ENCODE peak calls at places on chromosomes 7 and 10, in eight cellular contexts. K, M, P, Z, D, Q, F and E are unnamed samples.

GRCh38 chr10:60495357-60495756 is 105.7 kb upstream of the ANK3 start:
- DNase-seq in P (no peak), K (no peak), Z (no peak), Q (no peak), D (no peak), M (no peak), F (no peak), E (no peak)

GRCh38 chr10:120984221-120984620 is 133.1 kb downstream of the WDR11 start:
- DNase-seq in P (no peak), Q (no peak), K (no peak), Z (no peak), F (no peak), D (no peak), M (no peak), E (no peak)

GRCh38 chr7:151080091-151080521 is 503 bp downstream of the FASTK start:
- DNase-seq in Q (no peak), M (no peak), F (peak; percentile 46), K (no peak), D (no peak), P (peak; percentile 39), Z (no peak), E (peak; percentile 36)

GRCh38 chr7:104851268-104851667 is 162.7 kb upstream of the KMT2E start:
- DNase-seq in K (no peak), Z (no peak), F (no peak), Q (no peak), M (no peak), D (no peak), P (no peak), E (no peak)

GRCh38 chr10:117431160-117431559 is 55.9 kb upstream of the PDZD8 start:
- DNase-seq in Q (no peak), F (no peak), K (peak; percentile 28), D (no peak), P (no peak), Z (no peak), M (no peak), E (no peak)

GRCh38 chr10:100579261-100579660 is 43.5 kb downstream of the HIF1AN start:
- DNase-seq in Z (peak; percentile 4), P (no peak), M (no peak), Q (no peak), D (no peak), F (no peak), K (no peak), E (no peak)

GRCh38 chr7:52634996-52635395 is 400.4 kb upstream of the POM121L12 start:
- DNase-seq in K (no peak), Z (no peak), M (no peak), P (no peak), F (peak; percentile 28), Q (no peak), D (no peak), E (no peak)

GRCh38 chr7:137879357-137880158 is 32.8 kb upstream of the DGKI start:
- DNase-seq in D (no peak), M (no peak), Z (peak; percentile 66), Q (no peak), K (no peak), F (no peak), P (no peak), E (no peak)

GRCh38 chr7:157685430-157686284 is 348.9 kb downstream of the DNAJB6 start:
- DNase-seq in F (no peak), M (no peak), Z (peak; percentile 39), P (no peak), D (peak; percentile 7), K (no peak), Q (no peak), E (no peak)

GRCh38 chr10:43262043-43262901 is 4.6 kb downstream of the RASGEF1A start:
- DNase-seq in F (no peak), Z (peak; percentile 35), D (no peak), K (no peak), Q (no peak), P (no peak), M (no peak), E (peak; percentile 65)

GRCh38 chr10:33277135-33277536 is 57.3 kb downstream of the NRP1 start:
- DNase-seq in F (peak; percentile 52), M (no peak), Q (no peak), Z (no peak), D (peak; percentile 33), P (no peak), K (no peak), E (no peak)

DNA sequence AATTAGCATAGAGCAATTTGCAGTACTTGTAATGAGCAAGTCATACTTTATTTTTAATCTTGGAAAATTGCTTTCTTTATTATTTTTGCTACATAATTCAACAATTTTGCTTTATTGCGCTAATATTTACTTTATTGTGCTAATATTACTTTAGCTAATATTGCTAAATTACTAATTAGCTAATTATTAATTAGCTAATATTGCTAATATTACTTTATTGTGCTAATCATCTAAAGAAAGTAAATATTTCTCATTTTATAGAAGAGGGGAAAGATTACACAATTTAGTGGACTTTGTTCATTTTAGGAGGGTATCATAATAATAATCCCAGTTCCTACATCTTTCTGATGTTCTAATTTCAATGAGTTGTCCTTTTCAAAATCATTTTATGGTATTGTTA is 61.2 kb downstream of the RUNDC3B start:
- DNase-seq in Z (no peak), K (no peak), Q (no peak), P (no peak), M (no peak), F (no peak), D (no peak), E (no peak)
- H3K27ac ChIP-seq in Z (no peak overlapping the region), K (no peak overlapping the region), Q (no peak overlapping the region), P (no peak overlapping the region), M (no peak overlapping the region), F (no peak overlapping the region), D (no peak overlapping the region), E (no peak overlapping the region)

GRCh38 chr10:69504576-69505250 is 53.4 kb downstream of the TSPAN15 start:
- DNase-seq in Q (no peak), D (no peak), F (no peak), K (no peak), M (no peak), Z (no peak), P (no peak), E (no peak)
- H3K27ac ChIP-seq in Q (no peak overlapping the region), D (peak overlapping the region; percentile 55), F (peak overlapping the region; percentile 14), K (no peak overlapping the region), M (peak overlapping the region; percentile 31), Z (no peak overlapping the region), P (no peak overlapping the region), E (no peak overlapping the region)

DNA sequence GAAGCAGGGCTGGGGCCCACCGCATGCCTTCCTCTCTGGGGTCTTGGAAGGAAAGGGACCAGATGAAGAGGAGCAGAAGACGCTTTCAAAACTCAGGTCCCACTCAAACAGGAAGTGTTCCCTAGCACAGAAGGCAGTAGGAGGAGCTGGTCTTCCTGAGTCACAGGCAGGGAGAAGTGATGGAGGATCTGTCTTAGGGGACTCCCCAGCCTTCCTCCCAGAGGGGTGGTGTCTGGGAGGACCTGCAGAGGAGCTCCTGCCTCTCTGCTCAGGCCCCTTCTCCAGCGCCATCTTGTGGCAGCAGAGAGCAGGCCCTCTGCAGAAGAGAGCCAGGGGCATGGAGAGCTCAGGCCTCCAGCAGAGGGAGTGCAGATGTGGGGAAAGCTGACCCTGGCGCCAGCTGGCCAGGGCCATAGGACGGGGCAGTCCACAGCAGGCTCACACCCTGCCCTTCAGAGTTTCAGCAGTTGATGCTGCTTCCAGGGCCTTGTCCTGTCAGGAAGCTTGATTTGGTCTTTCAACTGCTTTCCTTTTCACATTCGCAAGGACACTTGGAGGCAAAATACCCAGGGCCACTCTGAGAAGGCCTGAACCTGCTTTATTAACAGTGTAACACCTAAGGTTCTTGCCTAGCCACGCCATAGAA is 62.2 kb upstream of the TARP start:
- DNase-seq in M (peak; percentile 33), D (peak; percentile 63), K (peak; percentile 73), Q (peak; percentile 89), F (peak; percentile 92), P (peak; percentile 86), Z (peak; percentile 97), E (peak; percentile 71)
- H3K27ac ChIP-seq in M (peak overlapping the region; percentile 7), D (peak overlapping the region; percentile 57), K (no peak overlapping the region), Q (peak overlapping the region; percentile 43), F (peak overlapping the region; percentile 49), P (peak overlapping the region; percentile 90), Z (no peak overlapping the region), E (no peak overlapping the region)

DNA sequence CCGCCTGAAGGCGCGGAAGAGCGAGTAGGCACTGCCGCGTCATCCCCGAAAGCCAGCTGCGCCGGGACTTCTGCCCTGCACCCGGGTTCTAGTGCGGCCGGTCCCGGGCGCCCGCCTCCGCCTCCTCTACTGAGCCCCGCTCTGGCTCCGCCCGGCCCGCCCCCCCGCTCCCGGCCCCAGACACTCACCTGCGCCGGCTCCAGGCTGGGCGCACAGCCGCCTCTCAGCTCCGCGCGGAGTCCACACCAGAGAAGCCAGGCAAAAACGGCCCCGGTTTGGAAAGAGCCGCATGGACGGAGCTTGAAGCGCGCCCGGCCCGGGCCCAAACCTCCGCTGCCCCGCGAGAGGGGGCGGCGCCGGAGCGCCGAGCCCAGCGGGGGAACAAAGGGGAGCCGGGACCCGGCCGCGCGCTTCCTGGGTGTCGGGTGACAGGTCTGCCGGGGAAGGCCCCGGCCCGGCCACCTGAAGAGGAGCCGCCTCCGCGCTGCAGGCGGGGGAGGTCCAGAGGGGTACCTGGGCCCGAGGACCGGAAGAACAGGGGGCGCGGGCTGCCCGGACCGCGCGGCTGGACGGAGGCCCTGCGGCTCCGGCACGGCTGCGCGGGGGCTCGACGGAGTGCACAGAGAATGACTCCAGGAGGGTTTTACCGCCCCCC is 168.2 kb downstream of the NRF1 start:
- DNase-seq in F (peak; percentile 68), P (no peak), Z (no peak), M (no peak), K (peak; percentile 61), Q (peak; percentile 49), D (no peak), E (no peak)
- H3K27ac ChIP-seq in F (no peak overlapping the region), P (no peak overlapping the region), Z (no peak overlapping the region), M (no peak overlapping the region), K (peak overlapping the region; percentile 94), Q (peak overlapping the region; percentile 69), D (no peak overlapping the region), E (no peak overlapping the region)

DNA sequence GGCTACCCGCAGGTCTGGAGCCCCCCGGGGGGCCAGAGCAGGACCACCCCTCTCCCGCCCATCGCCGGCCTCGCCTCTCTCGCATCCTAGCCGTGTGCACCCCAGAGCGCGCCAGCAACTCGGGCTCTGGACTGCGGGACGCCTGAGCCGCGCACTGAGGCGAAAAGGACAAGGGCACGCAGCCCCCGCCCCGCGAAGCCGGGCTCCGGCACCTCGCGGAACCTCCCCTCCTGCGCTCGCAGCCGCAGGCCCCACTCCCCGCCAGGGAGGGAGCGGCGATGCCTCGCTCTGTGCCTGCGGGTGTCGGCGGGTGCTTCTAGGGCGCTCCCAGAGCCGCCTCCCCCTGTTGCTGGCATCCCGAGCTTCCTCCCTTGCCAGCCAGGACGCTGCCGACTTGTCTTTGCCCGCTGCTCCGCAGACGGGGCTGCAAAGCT is at the start of gene ITGB8:
- DNase-seq in P (no peak), F (peak; percentile 35), Q (no peak), Z (peak; percentile 69), K (no peak), M (peak; percentile 86), D (no peak), E (peak; percentile 89)
- H3K27ac ChIP-seq in P (no peak within 1 kb of the TSS), F (peak within 1 kb of the TSS; percentile 44), Q (peak within 1 kb of the TSS; percentile 93), Z (no peak within 1 kb of the TSS), K (peak within 1 kb of the TSS; percentile 86), M (peak within 1 kb of the TSS; percentile 98), D (peak within 1 kb of the TSS; percentile 98), E (peak within 1 kb of the TSS; percentile 93)

GRCh38 chr10:996031-996430 is 7.8 kb downstream of the GTPBP4 start:
- DNase-seq in K (no peak), F (no peak), P (no peak), Q (no peak), Z (no peak), D (no peak), M (no peak), E (no peak)
- H3K27ac ChIP-seq in K (no peak overlapping the region), F (no peak overlapping the region), P (no peak overlapping the region), Q (no peak overlapping the region), Z (no peak overlapping the region), D (no peak overlapping the region), M (no peak overlapping the region), E (no peak overlapping the region)